ENCODE peak calls at places on chromosomes 2 and 18, in seven cellular contexts. G is NCI-H69; F is CD8-positive, alpha-beta memory T cell; N is T-helper 2 cell; V is stimulated activated CD4-positive, alpha-beta T cell treated with anti-CD3 and anti-CD28 coated beads, Interleukin-1b, Interleukin-23, amount 100 ng/mL, for 48 hours; Y is HTR-8/SVneo; M is astrocyte of the spinal cord. H is an unnamed sample.

GRCh38 chr18:76328145-76328544 is 166.9 kb downstream of the ZNF516 start:
- DNase-seq in M (no peak), G (no peak), V (no peak), N (no peak), Y (no peak), F (no peak), H (no peak)

GRCh38 chr2:67374949-67375348 is 22.2 kb upstream of the ETAA1 start:
- DNase-seq in G (no peak), M (no peak), Y (no peak), V (no peak), N (no peak), F (no peak), H (no peak)

GRCh38 chr18:75612491-75612890 is 185.0 kb upstream of the SMIM21 start:
- DNase-seq in F (no peak), N (no peak), G (peak; percentile 64), Y (no peak), M (peak; percentile 19), V (no peak), H (no peak)

GRCh38 chr2:215849771-215850170 is 163.6 kb downstream of the MREG start:
- DNase-seq in N (no peak), M (no peak), G (no peak), Y (no peak), V (no peak), F (no peak), H (no peak)

GRCh38 chr2:100161940-100162620 is 19.7 kb upstream of the AFF3 start:
- DNase-seq in V (no peak), F (no peak), N (no peak), G (no peak), M (no peak), Y (no peak), H (no peak)

GRCh38 chr2:182625814-182626213 is 90.2 kb upstream of the DNAJC10 start:
- DNase-seq in F (no peak), V (no peak), M (no peak), G (peak; percentile 90), Y (no peak), N (no peak), H (no peak)

GRCh38 chr2:239376351-239376750 is 24.5 kb downstream of the HDAC4 start:
- DNase-seq in V (no peak), G (no peak), N (no peak), M (no peak), Y (no peak), F (no peak), H (no peak)

GRCh38 chr2:82027901-82028570 is 1723.5 kb upstream of the LRRTM1 start:
- DNase-seq in M (no peak), Y (no peak), V (no peak), G (no peak), N (no peak), F (no peak), H (no peak)

GRCh38 chr2:181004647-181005325 is 24.4 kb downstream of the UBE2E3 start:
- DNase-seq in F (no peak), N (no peak), Y (no peak), G (peak; percentile 30), M (no peak), V (no peak), H (no peak)

GRCh38 chr2:217616936-217617335 is 385.9 kb downstream of the TNS1 start:
- DNase-seq in N (no peak), V (no peak), Y (no peak), M (peak; percentile 8), G (no peak), F (no peak), H (no peak)

GRCh38 chr2:236882931-236883330 is 202.8 kb upstream of the COPS8 start:
- DNase-seq in V (no peak), Y (no peak), M (no peak), G (no peak), N (no peak), F (no peak), H (no peak)

GRCh38 chr2:8413589-8414135 is 268.2 kb upstream of the ID2 start:
- DNase-seq in M (no peak), Y (no peak), V (no peak), N (no peak), G (no peak), F (no peak), H (no peak)

GRCh38 chr2:88950010-88950409 is 258.5 kb downstream of the RPIA start:
- DNase-seq in G (peak; percentile 7), F (no peak), N (no peak), Y (no peak), V (no peak), M (no peak), H (no peak)

GRCh38 chr2:9821805-9822445 is 21.3 kb upstream of the TAF1B start:
- DNase-seq in F (no peak), G (peak; percentile 77), Y (no peak), M (no peak), N (no peak), V (no peak), H (no peak)

GRCh38 chr2:86370579-86370978 is 33.2 kb upstream of the REEP1 start:
- DNase-seq in G (peak; percentile 1), N (no peak), V (no peak), F (no peak), Y (no peak), M (no peak), H (no peak)

GRCh38 chr2:9139491-9140443 is 66.8 kb upstream of the ASAP2 start:
- DNase-seq in F (peak; percentile 19), M (peak; percentile 56), G (peak; percentile 68), N (peak; percentile 54), Y (peak; percentile 82), V (peak; percentile 68), H (peak; percentile 62)

GRCh38 chr18:79309572-79310278 is 86.0 kb upstream of the NFATC1 start:
- DNase-seq in M (peak; percentile 28), F (no peak), N (no peak), V (no peak), G (peak; percentile 47), Y (no peak), H (no peak)

GRCh38 chr2:236089271-236090026 is 78.7 kb downstream of the GBX2 start:
- DNase-seq in G (no peak), V (no peak), M (no peak), F (no peak), Y (no peak), N (no peak), H (no peak)

GRCh38 chr2:100211517-100211916 is 69.1 kb upstream of the AFF3 start:
- DNase-seq in M (no peak), Y (no peak), N (no peak), V (no peak), F (no peak), G (no peak), H (peak; percentile 30)

GRCh38 chr18:50128506-50129271 is 66.3 kb downstream of the MYO5B start:
- DNase-seq in N (no peak), V (no peak), G (peak; percentile 98), F (no peak), Y (no peak), M (no peak), H (no peak)